ENCODE peak calls at places on chromosomes 1 and 21, in eight cellular contexts. Y is osteocyte; U is neuronal stem cell; L is HuH-7; S is Caco-2; H is hypothalamus; F is left lung; O is activated naive CD8-positive, alpha-beta T cell treated with anti-CD3 and anti-CD28 coated beads, Interleukin-2, amount 50 U/mL, for 16 hours. D is an unnamed sample.

GRCh38 chr1:190320952-190321351 is 156.7 kb downstream of the BRINP3 start:
- DNase-seq in L (no peak), Y (no peak), O (no peak), F (no peak), U (peak; percentile 14), S (no peak), H (no peak), D (no peak)

GRCh38 chr1:24635195-24635843 is 7.8 kb upstream of the SRRM1 start:
- DNase-seq in O (no peak), H (no peak), Y (no peak), L (peak; percentile 71), U (peak; percentile 36), F (no peak), S (no peak), D (peak; percentile 85)

GRCh38 chr1:17251699-17252376 is 2.9 kb downstream of the PADI3 start:
- DNase-seq in L (no peak), H (no peak), Y (no peak), U (no peak), F (no peak), O (no peak), S (no peak), D (peak; percentile 88)

GRCh38 chr1:10561955-10562354 is 87.2 kb downstream of the PEX14 start:
- DNase-seq in H (no peak), U (no peak), Y (peak; percentile 21), S (no peak), F (no peak), L (no peak), O (no peak), D (no peak)

GRCh38 chr1:78687914-78688313 is 38.3 kb downstream of the IFI44 start:
- DNase-seq in S (no peak), O (no peak), L (no peak), U (no peak), H (no peak), Y (no peak), F (no peak), D (no peak)

GRCh38 chr1:94068831-94069648 is 51.9 kb downstream of the ABCA4 start:
- DNase-seq in O (no peak), L (peak; percentile 35), U (no peak), Y (no peak), S (peak; percentile 69), H (no peak), F (peak; percentile 63), D (no peak)

GRCh38 chr1:90795396-90795795 is 78.3 kb upstream of the BARHL2 start:
- DNase-seq in H (no peak), S (no peak), F (no peak), L (no peak), O (no peak), Y (peak; percentile 1), U (no peak), D (no peak)

GRCh38 chr1:223765036-223765718 is 52.8 kb downstream of the CAPN2 start:
- DNase-seq in O (no peak), S (peak; percentile 91), L (peak; percentile 80), H (peak; percentile 44), F (no peak), U (no peak), Y (no peak), D (peak; percentile 61)

GRCh38 chr1:205950826-205951549 is 7.7 kb upstream of the SLC26A9 start:
- DNase-seq in F (no peak), U (no peak), S (no peak), O (no peak), H (no peak), Y (no peak), L (no peak), D (peak; percentile 95)

GRCh38 chr1:208525417-208525816 is 281.2 kb upstream of the PLXNA2 start:
- DNase-seq in H (no peak), L (no peak), U (no peak), S (no peak), O (no peak), F (no peak), Y (no peak), D (no peak)

GRCh38 chr21:37207441-37208009 is 59.6 kb downstream of the VPS26C start:
- DNase-seq in O (no peak), F (no peak), H (no peak), S (no peak), Y (peak; percentile 74), L (no peak), U (no peak), D (no peak)

GRCh38 chr1:34188418-34188817 is 11.7 kb downstream of the C1orf94 start:
- DNase-seq in U (no peak), Y (no peak), H (no peak), F (no peak), L (no peak), O (no peak), S (no peak), D (no peak)

GRCh38 chr1:4728319-4729107 is 74.1 kb downstream of the AJAP1 start:
- DNase-seq in F (no peak), S (no peak), O (no peak), H (no peak), Y (no peak), L (no peak), U (no peak), D (no peak)

GRCh38 chr21:42632771-42633690 is 20.4 kb upstream of the PDE9A start:
- DNase-seq in L (no peak), H (no peak), S (no peak), O (no peak), F (peak; percentile 16), Y (no peak), U (no peak), D (no peak)

GRCh38 chr1:86429830-86430229 is 5.9 kb downstream of the CLCA2 start:
- DNase-seq in L (no peak), U (no peak), F (peak; percentile 48), Y (no peak), O (no peak), S (no peak), H (no peak), D (peak; percentile 83)

GRCh38 chr1:24966121-24966723 is 36.1 kb upstream of the RUNX3 start:
- DNase-seq in H (no peak), L (no peak), Y (no peak), S (no peak), U (no peak), F (no peak), O (no peak), D (peak; percentile 76)

GRCh38 chr1:8317647-8318360 is at the start of gene SLC45A1:
- DNase-seq in S (peak; percentile 52), F (peak; percentile 74), Y (no peak), L (peak; percentile 55), H (peak; percentile 26), O (peak; percentile 68), U (peak; percentile 54), D (peak; percentile 99)

GRCh38 chr21:21971384-21971783 is 973.2 kb downstream of the NCAM2 start:
- DNase-seq in O (no peak), S (no peak), U (no peak), Y (no peak), L (no peak), F (no peak), H (no peak), D (no peak)

GRCh38 chr1:46065405-46065804 is 67.0 kb downstream of the PIK3R3 start:
- DNase-seq in Y (no peak), F (no peak), L (no peak), S (no peak), O (no peak), H (no peak), U (no peak), D (no peak)

GRCh38 chr1:93304716-93305138 is 41.0 kb upstream of the DR1 start:
- DNase-seq in H (no peak), U (peak; percentile 48), F (no peak), S (peak; percentile 43), Y (no peak), O (peak; percentile 5), L (peak; percentile 32), D (peak; percentile 58)

GRCh38 chr1:174217787-174218574 is 58.7 kb downstream of the RABGAP1L start:
- DNase-seq in S (no peak), Y (no peak), O (no peak), F (no peak), U (peak; percentile 15), H (no peak), L (peak; percentile 8), D (no peak)

GRCh38 chr1:6461237-6461530 is 4.8 kb downstream of the TNFRSF25 start:
- DNase-seq in H (no peak), F (no peak), U (no peak), S (no peak), Y (no peak), L (no peak), O (no peak), D (no peak)

GRCh38 chr1:67572594-67573221 is 112.3 kb upstream of the GADD45A start:
- DNase-seq in Y (no peak), L (peak; percentile 14), S (peak; percentile 70), U (no peak), F (peak; percentile 65), H (no peak), O (no peak), D (no peak)

GRCh38 chr1:2382621-2383361 is 8.6 kb downstream of the MORN1 start:
- DNase-seq in F (peak; percentile 30), H (no peak), Y (no peak), O (no peak), U (no peak), L (peak; percentile 91), S (peak; percentile 59), D (peak; percentile 97)

GRCh38 chr1:28890836-28891235 is 23.5 kb upstream of the EPB41 start:
- DNase-seq in S (no peak), F (no peak), H (no peak), O (no peak), L (no peak), U (no peak), Y (no peak), D (no peak)

GRCh38 chr1:204507317-204508105 is 8.7 kb upstream of the MDM4 start:
- DNase-seq in L (no peak), O (no peak), Y (no peak), S (peak; percentile 66), F (no peak), U (peak; percentile 48), H (no peak), D (no peak)

GRCh38 chr21:20315044-20315443 is 683.2 kb upstream of the NCAM2 start:
- DNase-seq in Y (no peak), S (no peak), H (no peak), F (no peak), U (no peak), O (no peak), L (no peak), D (no peak)